ENCODE peak calls at places on chromosomes 16 and 17, in six cellular contexts. W is A549; V is GM23248; F is uterus; T is CD4-positive, CD25-positive, alpha-beta regulatory T cell; M is HAP-1. I is an unnamed sample.

GRCh38 chr17:10061131-10061581 is 137.2 kb downstream of the GAS7 start:
- DNase-seq in M (no peak), F (peak; percentile 59), T (no peak), V (peak; percentile 83), W (no peak), I (peak; percentile 67)

GRCh38 chr16:82633964-82634600 is 7.3 kb downstream of the CDH13 start:
- DNase-seq in T (no peak), M (peak; percentile 35), F (no peak), V (peak; percentile 56), W (no peak), I (peak; percentile 66)

GRCh38 chr17:61464121-61464905 is 12.1 kb downstream of the TBX4 start:
- DNase-seq in F (no peak), W (no peak), M (no peak), V (no peak), T (no peak), I (no peak)

GRCh38 chr17:77856551-77857305 is 101.8 kb upstream of the TNRC6C start:
- DNase-seq in F (no peak), T (no peak), M (no peak), V (no peak), W (no peak), I (no peak)

GRCh38 chr17:29393451-29393850 is 3.3 kb downstream of the TAOK1 start:
- DNase-seq in M (no peak), T (no peak), F (no peak), V (peak; percentile 72), W (no peak), I (no peak)

GRCh38 chr16:67443299-67443698 is 12.4 kb downstream of the HSD11B2 start:
- DNase-seq in T (no peak), V (peak; percentile 76), W (no peak), M (no peak), F (peak; percentile 87), I (peak; percentile 64)

GRCh38 chr17:77120866-77121265 is 19.9 kb upstream of the SEC14L1 start:
- DNase-seq in F (no peak), T (no peak), M (no peak), W (no peak), V (peak; percentile 49), I (no peak)

GRCh38 chr17:57114085-57114673 is 29.1 kb downstream of the AKAP1 start:
- DNase-seq in F (peak; percentile 56), V (peak; percentile 28), W (peak; percentile 57), T (peak; percentile 46), M (peak; percentile 83), I (peak; percentile 88)

GRCh38 chr17:79108232-79108850 is 33.7 kb downstream of the ENGASE start:
- DNase-seq in M (no peak), V (no peak), F (no peak), W (no peak), T (no peak), I (no peak)

GRCh38 chr16:57394444-57394843 is 10.1 kb upstream of the CCL17 start:
- DNase-seq in V (peak; percentile 19), W (no peak), F (no peak), M (no peak), T (no peak), I (peak; percentile 35)

GRCh38 chr16:85011846-85012284 is 530 bp upstream of the ZDHHC7 start:
- DNase-seq in V (no peak), M (no peak), W (no peak), T (no peak), F (no peak), I (no peak)
- H3K4me1 ChIP-seq in V (peaks cover 17% of the 10 kb centered on the region), M (peaks cover 11% of the 10 kb centered on the region), W (peaks cover 25% of the 10 kb centered on the region), T (peaks cover 31% of the 10 kb centered on the region), F (peaks cover 9% of the 10 kb centered on the region), I (no peaks in the 10 kb centered on the region)

DNA sequence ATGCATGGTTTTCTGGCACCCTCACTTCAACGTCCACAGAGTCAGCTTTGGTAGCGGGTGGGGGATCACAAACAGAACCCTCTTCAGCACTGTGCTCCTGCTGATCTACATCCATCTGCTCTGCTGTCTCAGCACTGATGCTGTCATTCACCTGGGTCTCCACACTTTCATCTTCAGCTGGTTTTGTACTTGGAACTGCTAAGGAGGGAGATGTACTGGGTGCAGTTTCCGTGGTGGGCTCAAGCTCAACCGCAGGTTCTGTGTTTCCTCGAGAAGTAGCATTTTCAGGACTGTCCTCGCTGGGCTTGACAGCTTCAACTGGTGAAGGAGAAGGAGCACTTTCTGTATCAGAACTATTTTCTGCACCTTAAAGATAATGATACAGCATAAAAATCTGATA is 101.8 kb downstream of the TTC19 start:
- DNase-seq in F (no peak), V (no peak), W (no peak), M (no peak), T (no peak), I (no peak)
- H3K4me1 ChIP-seq in F (no peaks in the 10 kb centered on the region), V (peaks cover 6% of the 10 kb centered on the region), W (no peaks in the 10 kb centered on the region), M (no peaks in the 10 kb centered on the region), T (no peaks in the 10 kb centered on the region), I (no peaks in the 10 kb centered on the region)

DNA sequence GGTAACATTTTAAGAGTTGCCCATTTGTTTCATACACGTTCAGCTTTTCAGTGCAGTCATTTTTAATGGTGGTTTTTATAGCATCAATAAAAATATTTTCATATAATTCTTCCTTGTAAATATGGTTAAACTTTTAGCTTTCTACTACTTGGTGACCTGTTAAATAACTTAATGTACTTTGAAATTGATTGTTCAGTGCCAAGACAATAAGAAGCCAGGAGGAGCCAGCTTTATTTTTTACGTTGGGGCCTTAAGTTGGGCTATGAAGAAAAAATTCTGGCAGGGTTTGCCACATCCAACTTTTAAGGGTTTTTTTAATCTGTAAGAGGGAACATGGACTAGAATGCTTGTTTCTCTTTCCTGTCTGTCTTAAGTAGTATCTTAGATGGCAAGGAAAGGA is 284.2 kb downstream of the FTO start:
- DNase-seq in V (no peak), F (no peak), W (no peak), M (no peak), T (no peak), I (no peak)
- H3K4me1 ChIP-seq in V (no peaks in the 10 kb centered on the region), F (peaks cover 10% of the 10 kb centered on the region), W (peaks cover 8% of the 10 kb centered on the region), M (peaks cover 7% of the 10 kb centered on the region), T (no peaks in the 10 kb centered on the region), I (no peaks in the 10 kb centered on the region)

DNA sequence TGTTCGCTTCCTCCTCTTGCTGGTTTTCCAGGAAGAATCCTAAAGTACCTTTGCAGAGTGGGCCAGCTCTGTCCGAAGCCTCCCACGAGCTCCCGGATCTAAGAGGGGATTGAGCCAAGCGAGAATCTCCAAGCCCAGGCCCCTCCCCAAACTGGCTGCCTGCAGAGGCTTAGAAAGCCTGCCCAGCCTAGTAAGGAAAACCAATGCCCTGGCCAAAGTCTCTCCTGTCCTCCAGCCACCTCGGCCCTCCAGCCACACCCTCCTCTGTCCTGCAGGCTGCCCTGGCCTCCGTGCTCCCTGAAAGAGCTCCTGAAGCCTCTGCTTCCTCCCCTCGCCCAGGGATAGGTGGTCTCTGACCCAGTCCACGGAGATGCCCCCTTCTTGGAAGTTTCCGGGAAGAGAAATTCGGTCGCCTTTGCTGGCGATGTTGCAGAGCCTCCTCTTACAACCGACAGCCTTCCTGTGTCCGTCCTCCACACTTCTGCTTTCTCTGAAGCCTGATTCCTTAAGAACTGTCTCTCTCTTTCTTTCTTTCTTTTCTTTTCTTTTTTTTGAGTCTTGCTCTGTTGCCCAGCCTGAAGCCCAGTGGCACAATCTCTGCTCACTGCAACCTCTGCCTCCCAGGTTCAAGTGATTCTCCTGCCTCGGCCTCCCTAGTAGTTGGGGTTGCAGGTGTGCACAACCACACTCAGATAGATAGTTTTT is 54.9 kb upstream of the TOB1 start:
- DNase-seq in V (no peak), T (no peak), M (no peak), W (no peak), F (no peak), I (no peak)
- H3K4me1 ChIP-seq in V (peaks cover 17% of the 10 kb centered on the region), T (peaks cover 41% of the 10 kb centered on the region), M (no peaks in the 10 kb centered on the region), W (peaks cover 81% of the 10 kb centered on the region), F (no peaks in the 10 kb centered on the region), I (no peaks in the 10 kb centered on the region)

DNA sequence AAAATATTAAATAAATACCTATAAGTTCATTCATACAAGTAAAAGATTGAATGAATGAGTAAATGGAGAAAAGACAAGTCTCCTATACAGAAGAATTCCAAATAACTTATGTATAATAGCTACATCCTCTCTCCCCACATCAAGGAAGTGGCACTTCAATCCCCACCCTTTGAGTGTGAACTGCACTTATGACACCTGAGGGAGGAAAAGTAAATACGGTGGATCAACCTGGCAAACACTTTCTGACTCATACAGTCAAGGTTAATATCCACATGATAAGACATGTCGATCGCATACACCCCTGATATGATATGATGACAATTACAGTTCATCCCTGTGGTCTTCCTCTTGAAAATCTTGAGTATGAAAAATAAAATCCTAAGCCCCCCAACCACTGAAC is 18.0 kb downstream of the SLFN12L start:
- DNase-seq in W (no peak), M (no peak), T (no peak), F (no peak), V (no peak), I (no peak)
- H3K4me1 ChIP-seq in W (peaks cover 2% of the 10 kb centered on the region), M (no peaks in the 10 kb centered on the region), T (peaks cover 63% of the 10 kb centered on the region), F (no peaks in the 10 kb centered on the region), V (peaks cover 5% of the 10 kb centered on the region), I (no peaks in the 10 kb centered on the region)

DNA sequence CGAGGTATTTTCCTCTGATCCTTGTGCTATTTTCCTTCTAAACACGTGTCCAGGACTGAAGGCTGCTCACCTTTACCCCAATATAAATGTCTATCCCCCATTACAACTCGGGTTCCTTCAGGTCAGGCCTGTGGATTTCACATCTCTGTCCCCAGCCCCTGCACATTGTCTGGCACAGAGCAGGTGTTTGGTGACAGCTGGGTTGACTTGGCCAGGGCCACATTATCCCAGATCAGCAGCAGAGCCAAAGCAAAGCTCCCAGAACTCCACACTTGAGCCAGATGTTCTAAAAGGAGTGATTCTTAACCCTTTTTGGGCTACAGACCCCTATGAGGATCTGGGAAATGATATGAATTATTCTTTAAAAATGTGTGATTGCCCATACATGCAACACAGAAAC is 18.0 kb upstream of the SPATA32 start:
- DNase-seq in W (no peak), F (no peak), T (no peak), M (no peak), V (no peak), I (no peak)
- H3K4me1 ChIP-seq in W (peaks cover 50% of the 10 kb centered on the region), F (peaks cover 15% of the 10 kb centered on the region), T (no peaks in the 10 kb centered on the region), M (no peaks in the 10 kb centered on the region), V (peaks cover 3% of the 10 kb centered on the region), I (no peaks in the 10 kb centered on the region)

DNA sequence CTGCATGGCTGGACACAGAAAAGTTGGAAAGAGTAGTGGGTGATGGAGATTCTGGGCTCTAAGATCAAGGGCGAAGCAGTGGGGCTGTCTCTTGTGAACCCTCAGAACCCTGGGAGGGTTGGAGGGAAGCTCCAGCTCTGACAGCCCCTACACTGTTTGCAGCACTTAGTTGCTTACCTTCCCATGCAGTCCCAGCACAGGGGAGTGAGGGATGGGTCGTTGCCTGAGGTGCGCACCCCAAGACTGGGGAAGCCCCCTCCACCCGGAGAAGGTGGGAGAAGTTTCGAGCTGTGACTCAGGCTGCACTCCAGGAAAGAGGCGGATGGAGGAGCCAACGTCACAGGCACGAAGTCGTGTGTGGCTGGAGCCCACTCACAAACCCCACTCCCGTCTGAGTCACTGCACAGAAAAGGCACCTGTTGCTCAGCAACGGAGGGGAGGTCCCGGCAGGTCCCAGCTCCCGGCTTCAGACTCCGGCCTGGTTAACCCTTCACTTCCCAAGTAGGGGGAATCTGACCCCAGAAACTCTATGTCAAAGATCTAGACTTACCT is 60.1 kb downstream of the AIPL1 start:
- DNase-seq in V (peak; percentile 39), F (no peak), W (peak; percentile 66), M (peak; percentile 9), T (no peak), I (no peak)
- H3K4me1 ChIP-seq in V (no peaks in the 10 kb centered on the region), F (no peaks in the 10 kb centered on the region), W (peaks cover 18% of the 10 kb centered on the region), M (no peaks in the 10 kb centered on the region), T (no peaks in the 10 kb centered on the region), I (no peaks in the 10 kb centered on the region)